ENCODE peak calls at places on chromosomes 13 and 19, in eight cellular contexts. X is breast epithelium, L is K562, E is sigmoid colon, B is GM23338, H is Panc1, R is SK-N-SH, D is HepG2. T is an unnamed sample.

GRCh38 chr19:19362075-19362474 is 41.4 kb downstream of the MAU2 start:
- DNase-seq in X (no peak), L (no peak), E (no peak), B (no peak), H (no peak), R (no peak), D (no peak), T (no peak)

GRCh38 chr13:27704681-27705080 is 83.0 kb downstream of the POLR1D start:
- DNase-seq in X (no peak), L (no peak), E (no peak), B (no peak), H (no peak), R (no peak), D (no peak), T (no peak)

GRCh38 chr19:47660435-47660832 is 51.5 kb downstream of the BICRA start:
- DNase-seq in X (no peak), L (no peak), E (no peak), B (no peak), H (no peak), R (no peak), D (peak; percentile 87), T (no peak)

GRCh38 chr13:49082653-49083536 is 107.2 kb downstream of the FNDC3A start:
- DNase-seq in X (no peak), L (no peak), E (no peak), B (no peak), H (no peak), R (no peak), D (no peak), T (no peak)

GRCh38 chr13:50747939-50748338 is 95.6 kb downstream of the DLEU7 start:
- DNase-seq in X (no peak), L (no peak), E (no peak), B (no peak), H (no peak), R (no peak), D (no peak), T (no peak)

GRCh38 chr19:16372065-16372915 is 47.7 kb downstream of the KLF2 start:
- DNase-seq in X (no peak), L (no peak), E (peak; percentile 46), B (no peak), H (no peak), R (no peak), D (no peak), T (no peak)

GRCh38 chr19:4844348-4845179 is 13.1 kb upstream of the TICAM1 start:
- DNase-seq in X (no peak), L (peak; percentile 6), E (peak; percentile 90), B (no peak), H (no peak), R (no peak), D (peak; percentile 75), T (no peak)

GRCh38 chr13:80374453-80374852 is 33.5 kb upstream of the SPRY2 start:
- DNase-seq in X (peak; percentile 82), L (no peak), E (peak; percentile 89), B (no peak), H (no peak), R (no peak), D (no peak), T (no peak)

GRCh38 chr13:42246541-42246940 is 25.4 kb upstream of the AKAP11 start:
- DNase-seq in X (no peak), L (no peak), E (no peak), B (no peak), H (no peak), R (no peak), D (no peak), T (no peak)

GRCh38 chr19:50835785-50836542 is 2.6 kb upstream of the KLK15 start:
- DNase-seq in X (peak; percentile 35), L (peak; percentile 96), E (peak; percentile 78), B (peak; percentile 83), H (no peak), R (peak; percentile 96), D (peak; percentile 38), T (no peak)
- TF ChIP-seq CTCF in X (no peak), L (peak; percentile 2), E (no peak), B (peak; percentile 40), H (no peak), R (no peak), D (peak; percentile 45), T (no peak)

DNA sequence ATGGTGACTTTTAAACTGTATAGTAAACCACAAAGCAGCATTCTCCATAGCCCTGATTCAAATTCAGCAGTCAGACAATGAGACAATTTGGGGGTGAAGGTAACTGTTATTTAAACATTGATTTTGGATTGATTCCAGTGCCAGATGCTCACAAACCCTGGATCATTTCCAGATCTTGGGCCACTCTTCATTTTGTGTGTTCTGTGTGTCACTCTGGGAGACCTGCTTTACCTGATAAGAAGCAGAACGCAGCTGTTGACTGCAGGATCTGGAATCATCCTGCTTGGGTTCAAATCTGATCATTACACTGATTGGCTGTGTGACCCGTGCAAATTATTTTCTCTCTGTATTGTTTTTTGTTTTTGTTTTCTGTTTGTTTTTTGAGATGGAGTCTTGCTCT is 4.0 kb upstream of the PCDH8 start:
- DNase-seq in X (no peak), L (no peak), E (no peak), B (no peak), H (no peak), R (peak; percentile 66), D (no peak), T (no peak)
- H3K27me3 ChIP-seq in X (peaks cover 50% of the 10 kb centered on the region), L (no peaks in the 10 kb centered on the region), E (peaks cover 32% of the 10 kb centered on the region), B (peaks cover 43% of the 10 kb centered on the region), H (peaks cover 6% of the 10 kb centered on the region), R (peaks cover 29% of the 10 kb centered on the region), D (no peaks in the 10 kb centered on the region), T (no peaks in the 10 kb centered on the region)

GRCh38 chr19:45443462-45444317 is 20.0 kb upstream of the ERCC1 start:
- DNase-seq in X (peak; percentile 99), L (peak; percentile 95), E (peak; percentile 99), B (peak; percentile 99), H (no peak), R (peak; percentile 97), D (peak; percentile 93), T (peak; percentile 97)

GRCh38 chr19:45442927-45443461 is 19.3 kb upstream of the ERCC1 start:
- DNase-seq in X (peak; percentile 64), L (peak; percentile 62), E (peak; percentile 80), B (peak; percentile 69), H (no peak), R (peak; percentile 59), D (no peak), T (no peak)

GRCh38 chr19:45445139-45445538 is 21.4 kb upstream of the ERCC1 start:
- DNase-seq in X (no peak), L (no peak), E (no peak), B (no peak), H (no peak), R (no peak), D (no peak), T (no peak)

GRCh38 chr19:45446295-45446694 is 21.5 kb upstream of the FOSB start:
- DNase-seq in X (no peak), L (no peak), E (no peak), B (peak; percentile 71), H (no peak), R (peak; percentile 42), D (peak; percentile 63), T (no peak)

GRCh38 chr19:45444318-45445041 is 20.8 kb upstream of the ERCC1 start:
- DNase-seq in X (peak; percentile 94), L (peak; percentile 89), E (peak; percentile 97), B (peak; percentile 95), H (no peak), R (peak; percentile 95), D (peak; percentile 80), T (peak; percentile 97)
- TF ChIP-seq POLR2AphosphoS5 in X (peak; percentile 90), L (peak; percentile 50), E (peak; percentile 12), B (peak; percentile 80), H (no peak), R (no peak), D (no peak), T (peak; percentile 88)

GRCh38 chr19:3469638-3470499 is 10.5 kb downstream of the SMIM24 start:
- DNase-seq in X (no peak), L (no peak), E (no peak), B (no peak), H (no peak), R (no peak), D (no peak), T (no peak)
- TF ChIP-seq CTCF in X (no peak), L (no peak), E (no peak), B (peak; percentile 49), H (no peak), R (no peak), D (peak; percentile 45), T (peak; percentile 40)

GRCh38 chr19:1521636-1522035 is 2.2 kb upstream of the PLK5 start:
- DNase-seq in X (no peak), L (no peak), E (peak; percentile 80), B (no peak), H (no peak), R (no peak), D (no peak), T (no peak)
- H3K27me3 ChIP-seq in X (peaks cover 36% of the 10 kb centered on the region), L (peaks cover 28% of the 10 kb centered on the region), E (peaks cover 41% of the 10 kb centered on the region), B (peaks cover 27% of the 10 kb centered on the region), H (no peaks in the 10 kb centered on the region), R (peaks cover 38% of the 10 kb centered on the region), D (peaks cover 26% of the 10 kb centered on the region), T (no peaks in the 10 kb centered on the region)

GRCh38 chr19:50268046-50268445 is 61.1 kb downstream of the KCNC3 start:
- DNase-seq in X (no peak), L (no peak), E (no peak), B (no peak), H (no peak), R (no peak), D (no peak), T (no peak)

GRCh38 chr19:50264483-50265186 is 61.2 kb downstream of the MYH14 start:
- DNase-seq in X (no peak), L (peak; percentile 80), E (no peak), B (peak; percentile 42), H (no peak), R (no peak), D (peak; percentile 45), T (no peak)

GRCh38 chr19:50268501-50268900 is 60.7 kb downstream of the KCNC3 start:
- DNase-seq in X (no peak), L (no peak), E (no peak), B (no peak), H (no peak), R (no peak), D (no peak), T (no peak)

GRCh38 chr19:50266041-50266440 is 62.6 kb downstream of the MYH14 start:
- DNase-seq in X (no peak), L (no peak), E (no peak), B (no peak), H (no peak), R (no peak), D (peak; percentile 41), T (no peak)

DNA sequence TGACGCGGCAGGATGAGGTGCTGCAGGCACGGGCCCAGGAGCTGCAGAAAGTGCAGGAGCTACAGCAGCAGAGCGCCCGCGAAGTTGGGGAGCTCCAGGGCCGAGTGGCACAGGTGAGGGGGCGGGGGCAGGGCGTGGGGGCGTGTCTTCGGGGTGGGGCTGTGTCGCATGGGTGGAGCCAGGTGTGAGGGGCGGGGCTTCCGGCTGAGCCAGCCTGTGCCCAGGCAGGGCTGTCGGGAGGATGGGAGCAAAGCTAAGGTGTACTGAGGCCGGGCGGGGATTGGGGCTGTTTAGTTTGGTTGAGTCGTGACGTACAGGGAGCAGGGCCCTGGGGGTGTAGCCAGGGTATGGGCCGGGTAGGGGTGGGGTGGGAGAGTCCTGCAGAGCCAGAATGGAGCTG is 62.3 kb downstream of the KCNC3 start:
- DNase-seq in X (no peak), L (peak; percentile 98), E (no peak), B (peak; percentile 96), H (no peak), R (peak; percentile 50), D (no peak), T (no peak)
- TF ChIP-seq POLR2AphosphoS5 in X (no peak), L (no peak), E (no peak), B (no peak), H (no peak), R (no peak), D (no peak), T (no peak)

GRCh38 chr19:51926784-51927741 is at the start of gene ZNF613:
- DNase-seq in X (peak; percentile 78), L (peak; percentile 91), E (peak; percentile 92), B (peak; percentile 99), H (peak; percentile 86), R (peak; percentile 82), D (peak; percentile 89), T (peak; percentile 96)
- TF ChIP-seq CTCF in X (no peak), L (peak; percentile 46), E (no peak), B (peak; percentile 24), H (peak; percentile 45), R (peak; percentile 47), D (peak; percentile 62), T (peak; percentile 4)